ENCODE peak calls at places on chromosome 10, in four cellular contexts. One of them, this sample, is unnamed.

GRCh38 chr10:131009801-131010200 is 301.7 kb downstream of the TCERG1L start:
- DNase-seq in stimulated activated CD4-positive, alpha-beta T cell treated with anti-CD3 and anti-CD28 coated beads, TNF-alpha, amount 100 ng/mL, for 48 hours: no peak
- DNase-seq in HEK293T: no peak
- DNase-seq in activated T-cell treated with anti-CD3 and anti-CD28 coated beads, Interleukin-2, amount 50 U/mL, for 72 hours: no peak
- DNase-seq in this sample: no peak

GRCh38 chr10:113169853-113170455 is 219.9 kb downstream of the TCF7L2 start:
- DNase-seq in stimulated activated CD4-positive, alpha-beta T cell treated with anti-CD3 and anti-CD28 coated beads, TNF-alpha, amount 100 ng/mL, for 48 hours: no peak
- DNase-seq in activated T-cell treated with anti-CD3 and anti-CD28 coated beads, Interleukin-2, amount 50 U/mL, for 72 hours: peak
- DNase-seq in HEK293T: no peak
- DNase-seq in this sample: no peak

GRCh38 chr10:62252051-62252450 is 16.6 kb downstream of the RTKN2 start:
- DNase-seq in HEK293T: no peak
- DNase-seq in stimulated activated CD4-positive, alpha-beta T cell treated with anti-CD3 and anti-CD28 coated beads, TNF-alpha, amount 100 ng/mL, for 48 hours: no peak
- DNase-seq in activated T-cell treated with anti-CD3 and anti-CD28 coated beads, Interleukin-2, amount 50 U/mL, for 72 hours: no peak
- DNase-seq in this sample: no peak

GRCh38 chr10:110076559-110077318 is 69.0 kb downstream of the ADD3 start:
- DNase-seq in stimulated activated CD4-positive, alpha-beta T cell treated with anti-CD3 and anti-CD28 coated beads, TNF-alpha, amount 100 ng/mL, for 48 hours: no peak
- DNase-seq in activated T-cell treated with anti-CD3 and anti-CD28 coated beads, Interleukin-2, amount 50 U/mL, for 72 hours: peak
- DNase-seq in HEK293T: no peak
- DNase-seq in this sample: no peak

GRCh38 chr10:128049226-128050010 is 76.8 kb downstream of the MKI67 start:
- DNase-seq in stimulated activated CD4-positive, alpha-beta T cell treated with anti-CD3 and anti-CD28 coated beads, TNF-alpha, amount 100 ng/mL, for 48 hours: no peak
- DNase-seq in HEK293T: no peak
- DNase-seq in activated T-cell treated with anti-CD3 and anti-CD28 coated beads, Interleukin-2, amount 50 U/mL, for 72 hours: no peak
- DNase-seq in this sample: no peak

GRCh38 chr10:59381687-59382086 is 19.3 kb upstream of the FAM13C start:
- DNase-seq in HEK293T: no peak
- DNase-seq in activated T-cell treated with anti-CD3 and anti-CD28 coated beads, Interleukin-2, amount 50 U/mL, for 72 hours: no peak
- DNase-seq in stimulated activated CD4-positive, alpha-beta T cell treated with anti-CD3 and anti-CD28 coated beads, TNF-alpha, amount 100 ng/mL, for 48 hours: no peak
- DNase-seq in this sample: no peak

GRCh38 chr10:24303522-24304310 is 94.8 kb downstream of the KIAA1217 start:
- DNase-seq in activated T-cell treated with anti-CD3 and anti-CD28 coated beads, Interleukin-2, amount 50 U/mL, for 72 hours: no peak
- DNase-seq in stimulated activated CD4-positive, alpha-beta T cell treated with anti-CD3 and anti-CD28 coated beads, TNF-alpha, amount 100 ng/mL, for 48 hours: no peak
- DNase-seq in HEK293T: no peak
- DNase-seq in this sample: no peak

GRCh38 chr10:128165536-128165935 is 39.3 kb upstream of the MKI67 start:
- DNase-seq in stimulated activated CD4-positive, alpha-beta T cell treated with anti-CD3 and anti-CD28 coated beads, TNF-alpha, amount 100 ng/mL, for 48 hours: no peak
- DNase-seq in HEK293T: no peak
- DNase-seq in activated T-cell treated with anti-CD3 and anti-CD28 coated beads, Interleukin-2, amount 50 U/mL, for 72 hours: no peak
- DNase-seq in this sample: no peak

GRCh38 chr10:89274928-89275327 is 23.4 kb upstream of the LIPA start:
- DNase-seq in activated T-cell treated with anti-CD3 and anti-CD28 coated beads, Interleukin-2, amount 50 U/mL, for 72 hours: no peak
- DNase-seq in stimulated activated CD4-positive, alpha-beta T cell treated with anti-CD3 and anti-CD28 coated beads, TNF-alpha, amount 100 ng/mL, for 48 hours: no peak
- DNase-seq in HEK293T: no peak
- DNase-seq in this sample: no peak

GRCh38 chr10:62029401-62029800 is 127.9 kb downstream of the ARID5B start:
- DNase-seq in activated T-cell treated with anti-CD3 and anti-CD28 coated beads, Interleukin-2, amount 50 U/mL, for 72 hours: no peak
- DNase-seq in HEK293T: no peak
- DNase-seq in stimulated activated CD4-positive, alpha-beta T cell treated with anti-CD3 and anti-CD28 coated beads, TNF-alpha, amount 100 ng/mL, for 48 hours: no peak
- DNase-seq in this sample: no peak

GRCh38 chr10:11907914-11908313 is 84.8 kb downstream of the PROSER2 start:
- DNase-seq in HEK293T: no peak
- DNase-seq in activated T-cell treated with anti-CD3 and anti-CD28 coated beads, Interleukin-2, amount 50 U/mL, for 72 hours: no peak
- DNase-seq in stimulated activated CD4-positive, alpha-beta T cell treated with anti-CD3 and anti-CD28 coated beads, TNF-alpha, amount 100 ng/mL, for 48 hours: no peak
- DNase-seq in this sample: no peak

GRCh38 chr10:44723654-44724053 is 187.5 kb upstream of the TMEM72 start:
- DNase-seq in HEK293T: no peak
- DNase-seq in stimulated activated CD4-positive, alpha-beta T cell treated with anti-CD3 and anti-CD28 coated beads, TNF-alpha, amount 100 ng/mL, for 48 hours: no peak
- DNase-seq in activated T-cell treated with anti-CD3 and anti-CD28 coated beads, Interleukin-2, amount 50 U/mL, for 72 hours: no peak
- DNase-seq in this sample: no peak

GRCh38 chr10:27914888-27915287 is 84.0 kb downstream of the ODAD2 start:
- DNase-seq in activated T-cell treated with anti-CD3 and anti-CD28 coated beads, Interleukin-2, amount 50 U/mL, for 72 hours: no peak
- DNase-seq in HEK293T: no peak
- DNase-seq in stimulated activated CD4-positive, alpha-beta T cell treated with anti-CD3 and anti-CD28 coated beads, TNF-alpha, amount 100 ng/mL, for 48 hours: no peak
- DNase-seq in this sample: no peak

GRCh38 chr10:100806356-100806645 is 60.9 kb downstream of the PAX2 start:
- DNase-seq in HEK293T: no peak
- DNase-seq in stimulated activated CD4-positive, alpha-beta T cell treated with anti-CD3 and anti-CD28 coated beads, TNF-alpha, amount 100 ng/mL, for 48 hours: no peak
- DNase-seq in activated T-cell treated with anti-CD3 and anti-CD28 coated beads, Interleukin-2, amount 50 U/mL, for 72 hours: no peak
- DNase-seq in this sample: no peak

GRCh38 chr10:1712944-1713671 is 24.2 kb downstream of the ADARB2 start:
- DNase-seq in activated T-cell treated with anti-CD3 and anti-CD28 coated beads, Interleukin-2, amount 50 U/mL, for 72 hours: no peak
- DNase-seq in HEK293T: no peak
- DNase-seq in stimulated activated CD4-positive, alpha-beta T cell treated with anti-CD3 and anti-CD28 coated beads, TNF-alpha, amount 100 ng/mL, for 48 hours: no peak
- DNase-seq in this sample: no peak

GRCh38 chr10:31136951-31137885 is 105.6 kb upstream of the ZNF438 start:
- DNase-seq in HEK293T: no peak
- DNase-seq in stimulated activated CD4-positive, alpha-beta T cell treated with anti-CD3 and anti-CD28 coated beads, TNF-alpha, amount 100 ng/mL, for 48 hours: no peak
- DNase-seq in activated T-cell treated with anti-CD3 and anti-CD28 coated beads, Interleukin-2, amount 50 U/mL, for 72 hours: no peak
- DNase-seq in this sample: no peak

GRCh38 chr10:43344051-43344450 is 27.4 kb upstream of the FXYD4 start:
- DNase-seq in activated T-cell treated with anti-CD3 and anti-CD28 coated beads, Interleukin-2, amount 50 U/mL, for 72 hours: no peak
- DNase-seq in HEK293T: no peak
- DNase-seq in stimulated activated CD4-positive, alpha-beta T cell treated with anti-CD3 and anti-CD28 coated beads, TNF-alpha, amount 100 ng/mL, for 48 hours: no peak
- DNase-seq in this sample: no peak

GRCh38 chr10:665579-666091 is 23.8 kb downstream of the DIP2C start:
- DNase-seq in stimulated activated CD4-positive, alpha-beta T cell treated with anti-CD3 and anti-CD28 coated beads, TNF-alpha, amount 100 ng/mL, for 48 hours: no peak
- DNase-seq in HEK293T: peak
- DNase-seq in activated T-cell treated with anti-CD3 and anti-CD28 coated beads, Interleukin-2, amount 50 U/mL, for 72 hours: no peak
- DNase-seq in this sample: no peak

GRCh38 chr10:60465801-60466200 is 76.1 kb upstream of the ANK3 start:
- DNase-seq in stimulated activated CD4-positive, alpha-beta T cell treated with anti-CD3 and anti-CD28 coated beads, TNF-alpha, amount 100 ng/mL, for 48 hours: no peak
- DNase-seq in HEK293T: no peak
- DNase-seq in activated T-cell treated with anti-CD3 and anti-CD28 coated beads, Interleukin-2, amount 50 U/mL, for 72 hours: no peak
- DNase-seq in this sample: no peak

GRCh38 chr10:114022292-114022691 is 21.4 kb upstream of the ADRB1 start:
- DNase-seq in HEK293T: no peak
- DNase-seq in stimulated activated CD4-positive, alpha-beta T cell treated with anti-CD3 and anti-CD28 coated beads, TNF-alpha, amount 100 ng/mL, for 48 hours: no peak
- DNase-seq in activated T-cell treated with anti-CD3 and anti-CD28 coated beads, Interleukin-2, amount 50 U/mL, for 72 hours: no peak
- DNase-seq in this sample: no peak

GRCh38 chr10:76022366-76022765 is 590.9 kb downstream of the LRMDA start:
- DNase-seq in stimulated activated CD4-positive, alpha-beta T cell treated with anti-CD3 and anti-CD28 coated beads, TNF-alpha, amount 100 ng/mL, for 48 hours: no peak
- DNase-seq in HEK293T: no peak
- DNase-seq in activated T-cell treated with anti-CD3 and anti-CD28 coated beads, Interleukin-2, amount 50 U/mL, for 72 hours: no peak
- DNase-seq in this sample: no peak

GRCh38 chr10:132974249-132974796 is 32.0 kb upstream of the CFAP46 start:
- DNase-seq in HEK293T: no peak
- DNase-seq in activated T-cell treated with anti-CD3 and anti-CD28 coated beads, Interleukin-2, amount 50 U/mL, for 72 hours: no peak
- DNase-seq in stimulated activated CD4-positive, alpha-beta T cell treated with anti-CD3 and anti-CD28 coated beads, TNF-alpha, amount 100 ng/mL, for 48 hours: no peak
- DNase-seq in this sample: no peak

GRCh38 chr10:118721005-118721876 is 33.5 kb downstream of the CACUL1 start:
- DNase-seq in HEK293T: peak
- DNase-seq in activated T-cell treated with anti-CD3 and anti-CD28 coated beads, Interleukin-2, amount 50 U/mL, for 72 hours: peak
- DNase-seq in stimulated activated CD4-positive, alpha-beta T cell treated with anti-CD3 and anti-CD28 coated beads, TNF-alpha, amount 100 ng/mL, for 48 hours: no peak
- DNase-seq in this sample: no peak